ENCODE peak calls at places on chromosomes 7 and 10, in seven cellular contexts. Q is mesendoderm, S is IMR-90, K is mesenchymal stem cell, H is H1, Y is trophoblast cell, Z is H9. L is an unnamed sample.

GRCh38 chr7:158072889-158073730 is 514.5 kb downstream of the PTPRN2 start:
- DNase-seq in Q (no peak), S (no peak), K (no peak), H (no peak), Y (no peak), Z (no peak), L (no peak)

GRCh38 chr7:6385110-6385792 is 62.5 kb downstream of the DAGLB start:
- DNase-seq in Q (peak; percentile 89), S (peak; percentile 97), K (peak; percentile 98), H (no peak), Y (peak; percentile 96), Z (no peak), L (no peak)

GRCh38 chr7:103009466-103010219 is 65.0 kb downstream of the FBXL13 start:
- DNase-seq in Q (no peak), S (no peak), K (no peak), H (no peak), Y (no peak), Z (no peak), L (no peak)

GRCh38 chr10:130984686-130985085 is 326.8 kb downstream of the TCERG1L start:
- DNase-seq in Q (no peak), S (no peak), K (no peak), H (peak; percentile 33), Y (no peak), Z (no peak), L (no peak)

GRCh38 chr7:57403601-57404342 is 46.2 kb upstream of the ZNF716 start:
- DNase-seq in Q (no peak), S (no peak), K (no peak), H (no peak), Y (peak; percentile 84), Z (no peak), L (no peak)

GRCh38 chr7:21430575-21430954 is 2.7 kb downstream of the SP4 start:
- DNase-seq in Q (no peak), S (no peak), K (no peak), H (no peak), Y (no peak), Z (no peak), L (no peak)

GRCh38 chr10:11547111-11547625 is 64.3 kb downstream of the USP6NL start:
- DNase-seq in Q (no peak), S (no peak), K (peak; percentile 44), H (no peak), Y (no peak), Z (no peak), L (no peak)

GRCh38 chr7:48224042-48224441 is 52.8 kb downstream of the ABCA13 start:
- DNase-seq in Q (no peak), S (no peak), K (no peak), H (no peak), Y (no peak), Z (no peak), L (no peak)

GRCh38 chr7:2281556-2281955 is 32.7 kb downstream of the SNX8 start:
- DNase-seq in Q (no peak), S (peak; percentile 55), K (peak; percentile 7), H (no peak), Y (no peak), Z (no peak), L (no peak)

GRCh38 chr7:2011266-2012043 is 221.3 kb downstream of the MAD1L1 start:
- DNase-seq in Q (no peak), S (no peak), K (no peak), H (no peak), Y (no peak), Z (no peak), L (no peak)

GRCh38 chr10:11120711-11121110 is 103.0 kb downstream of the CELF2 start:
- DNase-seq in Q (no peak), S (no peak), K (no peak), H (no peak), Y (no peak), Z (no peak), L (no peak)

GRCh38 chr10:132510174-132510611 is 27.4 kb upstream of the INPP5A start:
- DNase-seq in Q (no peak), S (no peak), K (no peak), H (no peak), Y (no peak), Z (no peak), L (no peak)

GRCh38 chr7:133650487-133651292 is 397.8 kb downstream of the EXOC4 start:
- DNase-seq in Q (no peak), S (no peak), K (no peak), H (no peak), Y (peak; percentile 14), Z (no peak), L (no peak)

GRCh38 chr10:25631471-25631870 is 302.6 kb upstream of the MYO3A start:
- DNase-seq in Q (no peak), S (no peak), K (no peak), H (no peak), Y (no peak), Z (no peak), L (no peak)

DNA sequence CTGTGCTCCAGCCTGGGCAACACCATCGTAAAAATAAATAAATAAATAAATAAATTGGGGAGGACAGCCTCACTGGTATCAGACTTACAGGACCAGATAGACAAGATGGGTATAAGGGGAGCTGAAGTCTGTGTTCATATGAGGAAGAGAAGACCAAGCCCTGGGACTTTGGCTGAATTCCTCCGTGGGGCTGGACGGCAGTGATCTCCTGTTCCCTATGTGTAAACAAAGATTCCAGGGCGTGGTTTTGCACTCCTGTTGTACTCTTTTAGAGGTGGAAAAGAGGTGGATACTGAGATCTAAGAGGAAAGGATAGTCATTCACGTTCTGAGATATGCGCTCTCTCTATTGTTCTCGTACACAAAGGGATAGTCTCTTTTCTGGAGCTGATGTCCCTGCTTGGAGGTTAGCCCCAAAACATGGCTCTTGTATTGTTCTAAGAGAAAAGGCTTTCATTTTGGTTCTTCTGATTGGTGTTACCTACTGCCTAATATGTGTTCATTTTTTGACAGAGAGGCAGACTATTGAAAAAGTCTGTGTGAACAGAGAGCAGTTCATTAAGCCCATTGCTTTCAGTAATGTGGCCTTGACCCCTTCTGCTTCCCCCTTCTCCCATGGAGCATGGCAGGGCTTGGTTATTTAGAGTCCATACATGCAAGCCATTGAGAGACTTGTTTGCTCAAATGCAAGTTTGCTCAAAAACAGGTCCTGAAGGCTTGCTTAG is 12.3 kb downstream of the KCTD7 start:
- DNase-seq in Q (no peak), S (no peak), K (no peak), H (no peak), Y (no peak), Z (no peak), L (no peak)
- H2BK120ac ChIP-seq in Q (no peak overlapping the region), S (no peak overlapping the region), K (no peak overlapping the region), H (no peak overlapping the region), Y (no peak overlapping the region), Z (no peak overlapping the region), L (no peak overlapping the region)

DNA sequence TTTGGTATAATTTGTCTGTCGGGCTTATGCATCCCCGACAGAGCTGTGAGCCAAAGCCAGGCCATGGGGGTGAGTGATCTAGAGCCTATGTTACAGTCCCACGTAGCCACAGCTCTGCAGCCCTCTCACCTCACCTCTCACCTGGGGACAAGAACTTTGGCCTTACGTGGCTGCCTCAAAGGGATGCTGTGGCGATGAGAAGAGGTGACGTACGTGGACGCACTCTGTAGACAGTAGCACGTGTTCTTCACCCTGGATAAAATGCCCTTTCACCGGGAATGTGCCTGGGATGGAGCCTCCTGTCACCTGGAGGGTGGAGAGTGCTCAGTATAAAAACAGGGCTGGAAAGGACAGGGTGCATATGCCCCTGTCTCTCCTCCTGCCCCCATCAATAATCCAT is 5.5 kb downstream of the HKDC1 start:
- DNase-seq in Q (no peak), S (no peak), K (no peak), H (no peak), Y (no peak), Z (no peak), L (no peak)
- H3K18ac ChIP-seq in Q (no peak overlapping the region), S (no peak overlapping the region), K (no peak overlapping the region), H (no peak overlapping the region), Y (no peak overlapping the region), Z (no peak overlapping the region), L (no peak overlapping the region)

GRCh38 chr7:91398341-91398740 is 134.1 kb downstream of the FZD1 start:
- DNase-seq in Q (peak; percentile 71), S (no peak), K (no peak), H (no peak), Y (no peak), Z (no peak), L (no peak)

GRCh38 chr7:91397099-91397498 is 132.9 kb downstream of the FZD1 start:
- DNase-seq in Q (no peak), S (peak; percentile 6), K (no peak), H (no peak), Y (no peak), Z (no peak), L (no peak)

DNA sequence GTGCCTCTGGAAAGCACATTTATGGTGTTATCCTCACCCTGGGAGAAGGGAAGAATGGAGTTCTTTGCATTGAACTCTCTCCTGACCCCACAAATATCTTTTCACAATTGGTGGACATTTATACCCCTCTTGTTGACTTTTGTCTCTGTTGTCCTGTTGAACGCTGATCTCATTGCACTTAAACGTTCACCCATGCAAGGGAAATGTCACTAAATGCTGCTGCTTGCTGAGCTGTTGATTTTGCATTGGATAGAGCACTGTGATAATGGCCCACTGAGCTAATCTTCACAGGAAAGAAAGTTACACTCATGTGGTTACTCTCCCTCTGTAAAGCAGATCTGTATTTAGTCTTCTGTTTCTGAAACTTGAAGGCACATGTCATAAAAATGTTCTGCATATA is 133.4 kb downstream of the FZD1 start:
- DNase-seq in Q (no peak), S (no peak), K (no peak), H (no peak), Y (no peak), Z (no peak), L (no peak)
- H3K23ac ChIP-seq in Q (no peak overlapping the region), S (no peak overlapping the region), K (no peak overlapping the region), H (no peak overlapping the region), Y (no peak overlapping the region), Z (no peak overlapping the region), L (no peak overlapping the region)

GRCh38 chr7:4361774-4362173 is 320.3 kb upstream of the FOXK1 start:
- DNase-seq in Q (no peak), S (no peak), K (no peak), H (no peak), Y (no peak), Z (no peak), L (no peak)
- H2BK120ac ChIP-seq in Q (no peak overlapping the region), S (no peak overlapping the region), K (no peak overlapping the region), H (no peak overlapping the region), Y (no peak overlapping the region), Z (no peak overlapping the region), L (no peak overlapping the region)

DNA sequence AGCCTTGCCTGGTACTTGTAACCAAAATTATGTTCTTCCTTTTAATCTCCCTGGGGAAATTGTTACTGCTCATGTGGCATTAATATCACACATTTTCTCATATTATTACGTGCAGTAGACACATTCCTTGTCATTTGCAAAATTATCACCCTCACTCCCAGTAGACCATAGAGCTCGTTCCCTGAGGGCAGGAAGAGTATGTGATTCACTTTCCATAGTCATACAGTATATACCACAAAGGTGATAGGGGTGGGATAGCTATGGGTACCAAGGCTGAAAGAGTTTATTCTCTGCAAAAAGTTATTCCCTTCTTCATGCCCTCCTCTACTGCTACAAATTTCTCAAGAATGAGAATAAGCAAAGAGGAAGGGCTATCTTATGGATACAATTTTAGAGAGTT is 359.9 kb upstream of the PCDH15 start:
- DNase-seq in Q (no peak), S (no peak), K (no peak), H (no peak), Y (peak; percentile 48), Z (no peak), L (no peak)
- H3K18ac ChIP-seq in Q (no peak overlapping the region), S (no peak overlapping the region), K (no peak overlapping the region), H (no peak overlapping the region), Y (no peak overlapping the region), Z (no peak overlapping the region), L (no peak overlapping the region)

DNA sequence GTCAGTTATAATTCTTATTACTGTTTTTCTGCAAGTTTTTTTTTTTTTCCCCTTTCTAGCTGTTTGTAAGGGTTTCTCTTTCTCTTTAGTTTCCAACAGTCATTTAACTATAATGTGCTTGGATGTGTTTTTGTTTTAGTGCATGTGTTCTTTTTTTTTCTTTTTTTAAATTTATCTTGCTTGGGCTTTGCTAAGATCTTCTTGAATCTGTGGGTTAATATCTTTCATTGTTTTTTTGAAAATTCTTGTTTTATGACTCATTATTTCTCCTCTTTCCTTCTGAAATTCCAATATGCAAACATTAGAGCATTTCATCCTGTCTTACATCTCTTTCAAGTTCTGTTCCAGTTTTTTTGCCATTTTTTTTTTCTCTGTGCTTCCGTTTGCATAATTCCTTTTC is 5.7 kb upstream of the HK1 start:
- DNase-seq in Q (no peak), S (no peak), K (no peak), H (no peak), Y (peak; percentile 18), Z (no peak), L (no peak)
- H3K23ac ChIP-seq in Q (no peak overlapping the region), S (no peak overlapping the region), K (no peak overlapping the region), H (no peak overlapping the region), Y (no peak overlapping the region), Z (no peak overlapping the region), L (no peak overlapping the region)

L was measured in neuronal stem cell.